ENCODE peak calls at places on chromosome 7, in four cellular contexts. One of them, this sample, is unnamed.

GRCh38 chr7:154698726-154699291 is 304.1 kb downstream of the PAXIP1 start:
- DNase-seq in foreskin keratinocyte: no peak
- DNase-seq in heart right ventricle: no peak
- DNase-seq in naive thymus-derived CD4-positive, alpha-beta T cell: no peak
- DNase-seq in this sample: no peak

GRCh38 chr7:121328508-121329459 is at the start of gene WNT16:
- DNase-seq in naive thymus-derived CD4-positive, alpha-beta T cell: no peak
- DNase-seq in foreskin keratinocyte: no peak
- DNase-seq in heart right ventricle: no peak
- DNase-seq in this sample: no peak

GRCh38 chr7:96402913-96403312 is 81.0 kb upstream of the SLC25A13 start:
- DNase-seq in naive thymus-derived CD4-positive, alpha-beta T cell: no peak
- DNase-seq in foreskin keratinocyte: no peak
- DNase-seq in heart right ventricle: no peak
- DNase-seq in this sample: no peak

GRCh38 chr7:30116771-30117170 is 18.0 kb upstream of the MTURN start:
- DNase-seq in naive thymus-derived CD4-positive, alpha-beta T cell: no peak
- DNase-seq in foreskin keratinocyte: peak
- DNase-seq in heart right ventricle: peak
- DNase-seq in this sample: no peak

GRCh38 chr7:157690058-157690832 is 353.4 kb downstream of the DNAJB6 start:
- DNase-seq in heart right ventricle: no peak
- DNase-seq in foreskin keratinocyte: no peak
- DNase-seq in naive thymus-derived CD4-positive, alpha-beta T cell: no peak
- DNase-seq in this sample: no peak

GRCh38 chr7:76037310-76037709 is 10.5 kb downstream of the STYXL1 start:
- DNase-seq in heart right ventricle: no peak
- DNase-seq in foreskin keratinocyte: peak
- DNase-seq in naive thymus-derived CD4-positive, alpha-beta T cell: no peak
- DNase-seq in this sample: no peak

GRCh38 chr7:41207141-41207540 is 495.7 kb downstream of the INHBA start:
- DNase-seq in heart right ventricle: no peak
- DNase-seq in naive thymus-derived CD4-positive, alpha-beta T cell: no peak
- DNase-seq in foreskin keratinocyte: no peak
- DNase-seq in this sample: no peak

GRCh38 chr7:2029211-2029905 is 203.4 kb downstream of the MAD1L1 start:
- DNase-seq in heart right ventricle: no peak
- DNase-seq in foreskin keratinocyte: no peak
- DNase-seq in naive thymus-derived CD4-positive, alpha-beta T cell: no peak
- DNase-seq in this sample: no peak

GRCh38 chr7:28904539-28905143 is 53.5 kb downstream of the TRIL start:
- DNase-seq in naive thymus-derived CD4-positive, alpha-beta T cell: no peak
- DNase-seq in foreskin keratinocyte: no peak
- DNase-seq in heart right ventricle: no peak
- DNase-seq in this sample: no peak

GRCh38 chr7:106126170-106126938 is 14.2 kb upstream of the SYPL1 start:
- DNase-seq in naive thymus-derived CD4-positive, alpha-beta T cell: peak
- DNase-seq in heart right ventricle: peak
- DNase-seq in foreskin keratinocyte: peak
- DNase-seq in this sample: no peak

GRCh38 chr7:29099896-29100847 is 46.2 kb downstream of the CPVL start:
- DNase-seq in heart right ventricle: no peak
- DNase-seq in foreskin keratinocyte: no peak
- DNase-seq in naive thymus-derived CD4-positive, alpha-beta T cell: no peak
- DNase-seq in this sample: no peak

GRCh38 chr7:9149499-9150082 is 716.2 kb downstream of the NXPH1 start:
- DNase-seq in foreskin keratinocyte: peak
- DNase-seq in heart right ventricle: no peak
- DNase-seq in naive thymus-derived CD4-positive, alpha-beta T cell: no peak
- DNase-seq in this sample: no peak

GRCh38 chr7:155531686-155532085 is 14.7 kb downstream of the CNPY1 start:
- DNase-seq in heart right ventricle: no peak
- DNase-seq in naive thymus-derived CD4-positive, alpha-beta T cell: no peak
- DNase-seq in foreskin keratinocyte: no peak
- DNase-seq in this sample: no peak

GRCh38 chr7:11835260-11835659 is 3.3 kb upstream of the THSD7A start:
- DNase-seq in heart right ventricle: no peak
- DNase-seq in naive thymus-derived CD4-positive, alpha-beta T cell: no peak
- DNase-seq in foreskin keratinocyte: no peak
- DNase-seq in this sample: no peak

GRCh38 chr7:2182461-2182860 is 50.3 kb downstream of the MAD1L1 start:
- DNase-seq in naive thymus-derived CD4-positive, alpha-beta T cell: no peak
- DNase-seq in foreskin keratinocyte: no peak
- DNase-seq in heart right ventricle: no peak
- DNase-seq in this sample: no peak

GRCh38 chr7:50682573-50682972 is 100.1 kb downstream of the GRB10 start:
- DNase-seq in naive thymus-derived CD4-positive, alpha-beta T cell: no peak
- DNase-seq in heart right ventricle: no peak
- DNase-seq in foreskin keratinocyte: no peak
- DNase-seq in this sample: no peak

GRCh38 chr7:106858618-106859532 is 6.2 kb upstream of the PIK3CG start:
- DNase-seq in naive thymus-derived CD4-positive, alpha-beta T cell: no peak
- DNase-seq in heart right ventricle: peak
- DNase-seq in foreskin keratinocyte: no peak
- DNase-seq in this sample: no peak

GRCh38 chr7:1543826-1544177 is 12.2 kb downstream of the TMEM184A start:
- DNase-seq in heart right ventricle: no peak
- DNase-seq in foreskin keratinocyte: peak
- DNase-seq in naive thymus-derived CD4-positive, alpha-beta T cell: no peak
- DNase-seq in this sample: no peak

GRCh38 chr7:4962872-4963775 is 4.1 kb upstream of the MMD2 start:
- DNase-seq in naive thymus-derived CD4-positive, alpha-beta T cell: no peak
- DNase-seq in heart right ventricle: no peak
- DNase-seq in foreskin keratinocyte: no peak
- DNase-seq in this sample: no peak

GRCh38 chr7:80312139-80312661 is 177.6 kb downstream of the GNAI1 start:
- DNase-seq in heart right ventricle: no peak
- DNase-seq in foreskin keratinocyte: peak
- DNase-seq in naive thymus-derived CD4-positive, alpha-beta T cell: peak
- DNase-seq in this sample: peak

GRCh38 chr7:107902381-107902780 is 11.4 kb downstream of the DLD start:
- DNase-seq in foreskin keratinocyte: no peak
- DNase-seq in heart right ventricle: no peak
- DNase-seq in naive thymus-derived CD4-positive, alpha-beta T cell: no peak
- DNase-seq in this sample: no peak

GRCh38 chr7:22565315-22565811 is 65.4 kb upstream of the STEAP1B start:
- DNase-seq in naive thymus-derived CD4-positive, alpha-beta T cell: no peak
- DNase-seq in heart right ventricle: no peak
- DNase-seq in foreskin keratinocyte: peak
- DNase-seq in this sample: peak

GRCh38 chr7:102425639-102426267 is 7.6 kb upstream of the ORAI2 start:
- DNase-seq in foreskin keratinocyte: no peak
- DNase-seq in heart right ventricle: no peak
- DNase-seq in naive thymus-derived CD4-positive, alpha-beta T cell: no peak
- DNase-seq in this sample: no peak

GRCh38 chr7:35624299-35625186 is 70.4 kb downstream of the HERPUD2 start:
- DNase-seq in heart right ventricle: peak
- DNase-seq in naive thymus-derived CD4-positive, alpha-beta T cell: peak
- DNase-seq in foreskin keratinocyte: peak
- DNase-seq in this sample: no peak

GRCh38 chr7:12458520-12459131 is 55.0 kb upstream of the VWDE start:
- DNase-seq in heart right ventricle: no peak
- DNase-seq in foreskin keratinocyte: peak
- DNase-seq in naive thymus-derived CD4-positive, alpha-beta T cell: no peak
- DNase-seq in this sample: no peak

GRCh38 chr7:22896917-22897316 is 74.3 kb upstream of the TOMM7 start:
- DNase-seq in naive thymus-derived CD4-positive, alpha-beta T cell: no peak
- DNase-seq in foreskin keratinocyte: no peak
- DNase-seq in heart right ventricle: no peak
- DNase-seq in this sample: no peak

GRCh38 chr7:152025937-152026890 is 740 bp downstream of the GALNT11 start:
- DNase-seq in foreskin keratinocyte: peak
- DNase-seq in heart right ventricle: peak
- DNase-seq in naive thymus-derived CD4-positive, alpha-beta T cell: no peak
- DNase-seq in this sample: no peak

GRCh38 chr7:103805376-103805775 is 184.1 kb downstream of the RELN start:
- DNase-seq in heart right ventricle: no peak
- DNase-seq in foreskin keratinocyte: no peak
- DNase-seq in naive thymus-derived CD4-positive, alpha-beta T cell: no peak
- DNase-seq in this sample: no peak

GRCh38 chr7:130102588-130102987 is 32.3 kb downstream of the KLHDC10 start:
- DNase-seq in foreskin keratinocyte: no peak
- DNase-seq in naive thymus-derived CD4-positive, alpha-beta T cell: no peak
- DNase-seq in heart right ventricle: no peak
- DNase-seq in this sample: no peak

GRCh38 chr7:122305475-122306319 is 1.1 kb upstream of the FEZF1 start:
- DNase-seq in heart right ventricle: no peak
- DNase-seq in foreskin keratinocyte: no peak
- DNase-seq in naive thymus-derived CD4-positive, alpha-beta T cell: no peak
- DNase-seq in this sample: no peak

GRCh38 chr7:36658603-36659516 is 65.4 kb downstream of the AOAH start:
- DNase-seq in naive thymus-derived CD4-positive, alpha-beta T cell: no peak
- DNase-seq in foreskin keratinocyte: peak
- DNase-seq in heart right ventricle: peak
- DNase-seq in this sample: peak

GRCh38 chr7:71846160-71846559 is 566.0 kb downstream of the CALN1 start:
- DNase-seq in foreskin keratinocyte: no peak
- DNase-seq in heart right ventricle: no peak
- DNase-seq in naive thymus-derived CD4-positive, alpha-beta T cell: no peak
- DNase-seq in this sample: no peak

GRCh38 chr7:91249506-91250233 is 14.6 kb upstream of the FZD1 start:
- DNase-seq in heart right ventricle: no peak
- DNase-seq in naive thymus-derived CD4-positive, alpha-beta T cell: no peak
- DNase-seq in foreskin keratinocyte: peak
- DNase-seq in this sample: peak

GRCh38 chr7:95607477-95608010 is 11.2 kb upstream of the PDK4 start:
- DNase-seq in naive thymus-derived CD4-positive, alpha-beta T cell: no peak
- DNase-seq in foreskin keratinocyte: no peak
- DNase-seq in heart right ventricle: no peak
- DNase-seq in this sample: no peak

GRCh38 chr7:47991741-47992311 is 12.4 kb upstream of the HUS1 start:
- DNase-seq in naive thymus-derived CD4-positive, alpha-beta T cell: peak
- DNase-seq in heart right ventricle: peak
- DNase-seq in foreskin keratinocyte: peak
- DNase-seq in this sample: no peak
- H3K27ac ChIP-seq in naive thymus-derived CD4-positive, alpha-beta T cell: peak
- H3K27ac ChIP-seq in heart right ventricle: peak
- H3K27ac ChIP-seq in foreskin keratinocyte: no peak
- H3K27ac ChIP-seq in this sample: peak

DNA sequence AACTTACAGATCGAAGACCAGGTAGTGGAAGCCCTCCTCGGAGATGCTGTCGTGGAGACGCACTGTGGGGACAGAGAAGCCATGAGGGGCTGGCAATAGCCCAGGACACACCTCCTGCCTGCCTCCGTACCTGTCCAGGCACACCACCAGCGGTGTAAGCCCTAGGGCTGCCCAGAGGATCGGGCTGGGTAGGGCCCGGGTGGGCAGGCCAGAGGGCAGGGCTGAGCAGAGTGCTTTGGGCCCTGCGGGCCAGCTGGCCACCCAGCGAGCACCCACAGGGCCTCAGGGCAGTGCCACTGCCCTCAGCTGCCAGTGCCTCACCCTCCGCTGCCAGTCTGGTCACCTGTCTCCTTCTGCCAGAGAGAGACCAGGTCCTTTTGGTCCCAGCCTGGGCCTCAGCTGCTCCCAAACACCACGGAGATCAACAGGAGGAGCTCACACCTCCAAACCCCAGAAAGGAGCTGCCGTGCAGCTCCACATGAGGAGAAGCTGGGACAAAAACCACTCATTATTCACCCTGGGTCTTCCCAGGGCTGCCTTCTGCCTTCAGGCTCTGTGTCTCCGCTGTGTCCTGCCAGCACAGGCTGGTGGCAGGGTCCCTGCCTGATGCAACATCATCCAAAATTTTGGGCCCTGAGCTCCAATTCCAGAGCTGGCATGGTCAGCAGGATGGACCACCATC is 58.2 kb downstream of the YKT6 start:
- DNase-seq in foreskin keratinocyte: peak
- DNase-seq in heart right ventricle: no peak
- DNase-seq in naive thymus-derived CD4-positive, alpha-beta T cell: no peak
- DNase-seq in this sample: no peak
- H3K27ac ChIP-seq in foreskin keratinocyte: no peak
- H3K27ac ChIP-seq in heart right ventricle: peak
- H3K27ac ChIP-seq in naive thymus-derived CD4-positive, alpha-beta T cell: peak
- H3K27ac ChIP-seq in this sample: peak

GRCh38 chr7:37757563-37757962 is 74.0 kb downstream of the GPR141 start:
- DNase-seq in heart right ventricle: no peak
- DNase-seq in naive thymus-derived CD4-positive, alpha-beta T cell: no peak
- DNase-seq in foreskin keratinocyte: no peak
- DNase-seq in this sample: no peak

GRCh38 chr7:37756797-37757551 is 73.4 kb downstream of the GPR141 start:
- DNase-seq in heart right ventricle: no peak
- DNase-seq in foreskin keratinocyte: no peak
- DNase-seq in naive thymus-derived CD4-positive, alpha-beta T cell: no peak
- DNase-seq in this sample: no peak

GRCh38 chr7:37759519-37759918 is 76.0 kb downstream of the GPR141 start:
- DNase-seq in naive thymus-derived CD4-positive, alpha-beta T cell: no peak
- DNase-seq in foreskin keratinocyte: no peak
- DNase-seq in heart right ventricle: no peak
- DNase-seq in this sample: no peak

GRCh38 chr7:37753398-37753797 is 69.8 kb downstream of the GPR141 start:
- DNase-seq in foreskin keratinocyte: no peak
- DNase-seq in naive thymus-derived CD4-positive, alpha-beta T cell: no peak
- DNase-seq in heart right ventricle: no peak
- DNase-seq in this sample: no peak

GRCh38 chr7:37758467-37758866 is 74.9 kb downstream of the GPR141 start:
- DNase-seq in foreskin keratinocyte: no peak
- DNase-seq in heart right ventricle: no peak
- DNase-seq in naive thymus-derived CD4-positive, alpha-beta T cell: no peak
- DNase-seq in this sample: no peak
- H3K27ac ChIP-seq in foreskin keratinocyte: no peak
- H3K27ac ChIP-seq in heart right ventricle: no peak
- H3K27ac ChIP-seq in naive thymus-derived CD4-positive, alpha-beta T cell: no peak
- H3K27ac ChIP-seq in this sample: no peak

GRCh38 chr7:142482899-142483658 is 225.2 kb upstream of the PRSS58 start:
- DNase-seq in naive thymus-derived CD4-positive, alpha-beta T cell: peak
- DNase-seq in heart right ventricle: no peak
- DNase-seq in foreskin keratinocyte: no peak
- DNase-seq in this sample: no peak

GRCh38 chr7:142476077-142476476 is 218.2 kb upstream of the PRSS58 start:
- DNase-seq in foreskin keratinocyte: no peak
- DNase-seq in naive thymus-derived CD4-positive, alpha-beta T cell: no peak
- DNase-seq in heart right ventricle: no peak
- DNase-seq in this sample: no peak

GRCh38 chr7:142481548-142481947 is 223.7 kb upstream of the PRSS58 start:
- DNase-seq in naive thymus-derived CD4-positive, alpha-beta T cell: no peak
- DNase-seq in foreskin keratinocyte: no peak
- DNase-seq in heart right ventricle: no peak
- DNase-seq in this sample: no peak

GRCh38 chr7:142478479-142479220 is 220.8 kb upstream of the PRSS58 start:
- DNase-seq in naive thymus-derived CD4-positive, alpha-beta T cell: no peak
- DNase-seq in heart right ventricle: no peak
- DNase-seq in foreskin keratinocyte: peak
- DNase-seq in this sample: no peak

GRCh38 chr7:142477079-142477651 is 219.3 kb upstream of the PRSS58 start:
- DNase-seq in heart right ventricle: no peak
- DNase-seq in foreskin keratinocyte: no peak
- DNase-seq in naive thymus-derived CD4-positive, alpha-beta T cell: no peak
- DNase-seq in this sample: no peak
- H3K27ac ChIP-seq in heart right ventricle: no peak
- H3K27ac ChIP-seq in foreskin keratinocyte: no peak
- H3K27ac ChIP-seq in naive thymus-derived CD4-positive, alpha-beta T cell: peak
- H3K27ac ChIP-seq in this sample: no peak